ENCODE peak calls at places on chromosomes 5 and 9, in four cellular contexts. S is breast epithelium, J is HCT116, O is vagina. P is an unnamed sample.

GRCh38 chr5:115708819-115709477 is 83.1 kb upstream of the TMED7 start:
- DNase-seq in O (no peak), S (no peak), J (no peak), P (no peak)

GRCh38 chr5:136279314-136279713 is 86.0 kb downstream of the TRPC7 start:
- DNase-seq in J (no peak), O (no peak), S (no peak), P (no peak)

GRCh38 chr9:35526087-35526801 is 36.3 kb downstream of the RUSC2 start:
- DNase-seq in J (no peak), S (no peak), O (no peak), P (no peak)

GRCh38 chr9:103183569-103184191 is 188.5 kb downstream of the CYLC2 start:
- DNase-seq in S (no peak), J (no peak), O (no peak), P (no peak)

GRCh38 chr5:36915653-36916052 is 39.1 kb downstream of the NIPBL start:
- DNase-seq in O (no peak), J (no peak), S (no peak), P (no peak)

GRCh38 chr9:129840024-129840423 is 4.8 kb downstream of the USP20 start:
- DNase-seq in O (no peak), J (no peak), S (no peak), P (no peak)

GRCh38 chr9:125172351-125172750 is 17.3 kb downstream of the PPP6C start:
- DNase-seq in S (no peak), O (no peak), J (no peak), P (no peak)

GRCh38 chr9:131418143-131419028 is 24.5 kb downstream of the PRRC2B start:
- DNase-seq in J (no peak), O (no peak), S (peak), P (no peak)

GRCh38 chr9:114914139-114914538 is 16.3 kb downstream of the TNFSF8 start:
- DNase-seq in S (no peak), J (no peak), O (no peak), P (no peak)

GRCh38 chr5:5289537-5289936 is 132.9 kb upstream of the ICE1 start:
- DNase-seq in S (no peak), O (no peak), J (no peak), P (no peak)

GRCh38 chr5:33933723-33934544 is 2.3 kb upstream of the RXFP3 start:
- DNase-seq in J (no peak), O (no peak), S (no peak), P (no peak)

GRCh38 chr5:82467006-82467561 is 188.9 kb upstream of the RPS23 start:
- DNase-seq in S (no peak), J (no peak), O (no peak), P (no peak)

GRCh38 chr9:133674091-133674490 is 37.9 kb downstream of the DBH start:
- DNase-seq in O (no peak), J (no peak), S (no peak), P (no peak)

DNA sequence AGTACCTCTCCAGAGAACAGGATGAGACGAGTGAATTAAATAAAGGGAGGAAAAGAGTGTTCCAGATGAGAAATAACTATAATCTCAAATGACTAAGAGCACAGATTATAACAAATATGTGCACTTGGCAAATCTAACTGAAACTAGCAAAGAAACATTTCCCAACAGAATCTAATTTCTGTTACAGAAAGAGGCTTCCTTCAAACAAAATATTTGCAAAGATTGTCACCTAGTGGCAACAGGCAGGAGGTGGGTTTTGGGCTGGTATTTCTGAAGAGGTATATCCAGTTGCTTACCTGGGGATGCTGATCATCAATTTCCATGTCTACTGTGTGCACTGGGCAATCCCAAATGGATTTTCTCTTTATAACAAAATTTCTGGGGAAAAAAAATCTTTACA is 5.6 kb upstream of the SPDL1 start:
- DNase-seq in J (no peak), S (no peak), O (no peak), P (no peak)
- TF ChIP-seq CTCF in J (peak), S (no peak), O (no peak), P (no peak)

GRCh38 chr5:333945-334344 is 12.4 kb downstream of the AHRR start:
- DNase-seq in O (no peak), S (no peak), J (no peak), P (no peak)

GRCh38 chr5:335740-336038 is 14.2 kb downstream of the AHRR start:
- DNase-seq in O (peak), S (no peak), J (no peak), P (no peak)

GRCh38 chr5:332843-333242 is 11.3 kb downstream of the AHRR start:
- DNase-seq in J (no peak), O (no peak), S (no peak), P (no peak)

GRCh38 chr5:334903-335739 is 13.6 kb downstream of the AHRR start:
- DNase-seq in O (peak), S (peak), J (no peak), P (no peak)

GRCh38 chr5:337565-338130 is 16.1 kb downstream of the AHRR start:
- DNase-seq in O (no peak), J (peak), S (peak), P (peak)
- TF ChIP-seq CTCF in O (no peak), J (peak), S (no peak), P (no peak)

GRCh38 chr5:170478306-170478705 is 25.5 kb upstream of the KCNIP1 start:
- DNase-seq in J (no peak), O (peak), S (no peak), P (no peak)

GRCh38 chr5:170477906-170478305 is 25.9 kb upstream of the KCNIP1 start:
- DNase-seq in S (no peak), J (no peak), O (no peak), P (no peak)

GRCh38 chr5:170480277-170480676 is 23.5 kb upstream of the KCNIP1 start:
- DNase-seq in J (no peak), O (peak), S (no peak), P (no peak)

GRCh38 chr5:170481839-170482238 is 22.0 kb upstream of the KCNIP1 start:
- DNase-seq in S (no peak), J (no peak), O (no peak), P (no peak)

DNA sequence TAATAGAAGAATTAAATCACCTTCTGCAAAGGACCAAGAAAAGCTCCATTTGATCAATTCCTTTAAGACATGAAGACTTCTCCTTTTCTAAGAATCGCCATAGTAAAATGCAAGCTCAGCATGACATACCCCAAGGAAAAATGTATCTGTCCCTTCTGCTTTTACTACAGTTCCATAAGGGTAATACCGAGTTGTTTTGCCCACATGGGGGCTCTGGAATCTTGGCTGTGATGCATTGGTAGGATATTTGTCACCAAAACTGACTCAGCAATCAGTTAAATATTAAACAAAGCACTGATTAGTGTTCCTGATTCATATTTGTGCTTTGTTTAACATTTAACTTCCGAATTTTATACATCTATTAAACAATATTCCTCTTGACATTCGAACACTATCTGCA is 24.3 kb upstream of the KCNIP1 start:
- DNase-seq in J (no peak), O (no peak), S (no peak), P (peak)
- TF ChIP-seq CTCF in J (no peak), O (no peak), S (no peak), P (no peak)

GRCh38 chr5:89255845-89256463 is 373.0 kb upstream of the MEF2C start:
- DNase-seq in S (no peak), J (peak), O (no peak), P (no peak)

DNA sequence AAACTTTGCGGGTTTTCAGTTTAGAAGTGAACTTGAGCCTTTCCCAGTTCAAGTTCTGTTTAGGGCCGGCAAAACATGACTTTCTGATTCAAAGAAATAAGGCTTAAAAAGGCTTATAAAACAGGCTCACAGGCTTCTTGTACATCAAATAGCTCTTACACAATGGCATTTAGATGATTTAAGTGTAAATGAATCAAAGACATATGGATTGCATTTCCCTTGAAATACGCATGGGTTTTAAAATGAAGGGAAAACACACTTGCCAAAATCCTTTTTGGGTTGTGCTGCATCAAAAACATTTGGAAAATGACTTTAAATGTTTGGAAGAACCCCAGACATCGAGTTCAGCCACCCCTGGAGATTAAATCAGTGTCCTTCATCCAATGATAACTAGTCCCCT is 370.9 kb upstream of the MEF2C start:
- DNase-seq in O (no peak), S (no peak), J (no peak), P (no peak)
- TF ChIP-seq CTCF in O (no peak), S (no peak), J (no peak), P (no peak)

GRCh38 chr9:99866398-99866797 is 40.1 kb upstream of the STX17 start:
- DNase-seq in O (no peak), S (no peak), J (no peak), P (no peak)
- TF ChIP-seq CTCF in O (no peak), S (no peak), J (no peak), P (no peak)

GRCh38 chr5:93909356-93909755 is 168.0 kb upstream of the POU5F2 start:
- DNase-seq in O (no peak), S (no peak), J (no peak), P (peak)
- TF ChIP-seq CTCF in O (no peak), S (no peak), J (peak), P (no peak)

GRCh38 chr5:64680289-64680688 is 10.0 kb upstream of the SHISAL2B start:
- DNase-seq in J (no peak), S (no peak), O (no peak), P (no peak)
- TF ChIP-seq CTCF in J (no peak), S (no peak), O (no peak), P (no peak)

DNA sequence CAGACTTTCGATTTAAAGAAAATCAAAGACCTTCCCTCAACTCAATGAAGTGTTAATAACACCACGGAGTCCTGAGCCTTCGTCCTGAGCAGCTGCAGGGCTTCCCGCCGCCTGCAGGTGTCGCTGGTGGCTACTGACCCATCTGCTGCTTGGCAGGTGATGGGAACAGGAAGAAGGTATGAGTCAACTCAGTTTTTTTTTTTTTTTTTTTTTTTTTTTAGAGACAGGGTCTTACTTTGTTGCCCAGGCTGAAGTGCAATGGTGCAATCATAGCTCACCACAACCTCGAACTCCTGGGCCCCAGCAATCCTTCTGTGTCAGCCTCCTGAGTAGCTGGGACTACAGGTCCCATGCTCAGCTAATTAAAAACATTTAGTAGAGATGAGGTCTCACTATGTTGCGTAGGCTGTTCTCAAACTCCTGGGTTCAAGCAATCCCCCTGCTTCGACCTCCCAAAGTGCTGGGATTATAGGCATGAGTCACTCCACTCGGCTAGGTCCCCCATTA is 185.7 kb upstream of the IL12B start:
- DNase-seq in O (no peak), J (peak), S (peak), P (peak)
- TF ChIP-seq CTCF in O (no peak), J (peak), S (peak), P (peak)

GRCh38 chr5:132595624-132596023 is 38.8 kb downstream of the RAD50 start:
- DNase-seq in O (no peak), J (no peak), S (no peak), P (no peak)

GRCh38 chr5:132594170-132594569 is 37.4 kb downstream of the RAD50 start:
- DNase-seq in S (no peak), O (no peak), J (no peak), P (no peak)

GRCh38 chr5:132592521-132592920 is 35.7 kb downstream of the RAD50 start:
- DNase-seq in J (no peak), S (no peak), O (no peak), P (peak)

GRCh38 chr5:132589467-132589866 is 32.7 kb downstream of the RAD50 start:
- DNase-seq in S (no peak), J (no peak), O (no peak), P (no peak)

GRCh38 chr5:132591140-132591539 is 34.4 kb downstream of the RAD50 start:
- DNase-seq in J (peak), S (no peak), O (no peak), P (no peak)
- TF ChIP-seq CTCF in J (no peak), S (no peak), O (no peak), P (no peak)

DNA sequence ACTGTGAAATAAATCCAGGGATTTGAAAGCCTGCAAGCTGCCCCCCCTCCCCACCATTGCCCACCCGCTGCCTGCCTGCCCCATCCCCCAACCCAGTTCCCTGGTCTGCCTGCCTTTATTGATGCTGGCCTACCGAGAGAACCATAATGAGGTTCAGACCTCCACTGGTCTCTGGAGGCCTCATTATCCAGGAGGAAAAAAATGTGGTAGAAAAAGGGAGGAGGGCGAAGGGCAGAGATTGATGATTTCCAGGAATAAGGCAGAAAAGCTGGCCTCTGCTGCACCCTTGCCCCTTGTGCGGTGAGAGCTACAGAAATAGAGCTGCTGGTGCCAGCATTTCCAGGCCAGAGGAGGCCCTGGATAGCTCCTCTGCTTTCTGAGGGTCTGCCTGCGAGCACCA is 216.1 kb downstream of the PAPPA start:
- DNase-seq in S (no peak), J (no peak), O (no peak), P (no peak)
- TF ChIP-seq CTCF in S (no peak), J (no peak), O (no peak), P (no peak)

P was measured in Calu3.